ENCODE peak calls at places on chromosomes 2 and 18, in eight cellular contexts. D is fibroblast of the aortic adventitia, H is A549, J is lower lobe of right lung, L is HCT116, B is upper lobe of left lung, R is endothelial cell, T is AG04449. N is an unnamed sample.

GRCh38 chr18:51988277-51988676 is 351.7 kb upstream of the DCC start:
- DNase-seq in L (no peak), T (no peak), B (no peak), J (no peak), D (no peak), H (no peak), R (no peak), N (no peak)

GRCh38 chr2:81528852-81529480 is 1224.4 kb upstream of the LRRTM1 start:
- DNase-seq in D (no peak), R (no peak), B (no peak), L (no peak), J (no peak), T (no peak), H (no peak), N (no peak)

GRCh38 chr2:210356944-210357343 is 42.0 kb upstream of the MYL1 start:
- DNase-seq in R (no peak), D (no peak), L (no peak), H (no peak), T (no peak), J (no peak), B (no peak), N (no peak)

GRCh38 chr2:26463252-26464207 is 14.4 kb downstream of the OTOF start:
- DNase-seq in D (no peak), B (no peak), R (no peak), T (no peak), J (peak), H (no peak), L (no peak), N (no peak)

GRCh38 chr18:62370386-62370785 is 45.3 kb downstream of the TNFRSF11A start:
- DNase-seq in R (no peak), D (no peak), B (no peak), L (no peak), H (no peak), T (no peak), J (no peak), N (no peak)

GRCh38 chr18:47930086-47930843 is at the start of gene SMAD2:
- DNase-seq in D (peak), L (peak), J (peak), R (peak), T (no peak), B (peak), H (peak), N (peak)

GRCh38 chr2:6911721-6912120 is 5.5 kb upstream of the RNF144A start:
- DNase-seq in H (no peak), R (no peak), L (no peak), T (no peak), J (no peak), D (no peak), B (no peak), N (no peak)

GRCh38 chr2:197075754-197076337 is 149.3 kb upstream of the PGAP1 start:
- DNase-seq in B (no peak), L (no peak), R (no peak), D (no peak), H (peak), J (no peak), T (no peak), N (no peak)

GRCh38 chr2:138228101-138228500 is 263.8 kb downstream of the HNMT start:
- DNase-seq in R (no peak), T (no peak), H (no peak), B (no peak), L (no peak), J (no peak), D (no peak), N (no peak)

GRCh38 chr2:173943139-173943538 is 22.0 kb downstream of the SP3 start:
- DNase-seq in J (no peak), D (no peak), H (no peak), T (no peak), L (no peak), B (no peak), R (no peak), N (no peak)

GRCh38 chr2:174683392-174683759 is 80.9 kb downstream of the CHRNA1 start:
- DNase-seq in R (no peak), B (no peak), T (no peak), J (no peak), H (peak), L (no peak), D (peak), N (no peak)

GRCh38 chr2:120762341-120763061 is 26.8 kb downstream of the GLI2 start:
- DNase-seq in T (no peak), B (no peak), L (no peak), J (peak), R (no peak), H (no peak), D (no peak), N (no peak)

DNA sequence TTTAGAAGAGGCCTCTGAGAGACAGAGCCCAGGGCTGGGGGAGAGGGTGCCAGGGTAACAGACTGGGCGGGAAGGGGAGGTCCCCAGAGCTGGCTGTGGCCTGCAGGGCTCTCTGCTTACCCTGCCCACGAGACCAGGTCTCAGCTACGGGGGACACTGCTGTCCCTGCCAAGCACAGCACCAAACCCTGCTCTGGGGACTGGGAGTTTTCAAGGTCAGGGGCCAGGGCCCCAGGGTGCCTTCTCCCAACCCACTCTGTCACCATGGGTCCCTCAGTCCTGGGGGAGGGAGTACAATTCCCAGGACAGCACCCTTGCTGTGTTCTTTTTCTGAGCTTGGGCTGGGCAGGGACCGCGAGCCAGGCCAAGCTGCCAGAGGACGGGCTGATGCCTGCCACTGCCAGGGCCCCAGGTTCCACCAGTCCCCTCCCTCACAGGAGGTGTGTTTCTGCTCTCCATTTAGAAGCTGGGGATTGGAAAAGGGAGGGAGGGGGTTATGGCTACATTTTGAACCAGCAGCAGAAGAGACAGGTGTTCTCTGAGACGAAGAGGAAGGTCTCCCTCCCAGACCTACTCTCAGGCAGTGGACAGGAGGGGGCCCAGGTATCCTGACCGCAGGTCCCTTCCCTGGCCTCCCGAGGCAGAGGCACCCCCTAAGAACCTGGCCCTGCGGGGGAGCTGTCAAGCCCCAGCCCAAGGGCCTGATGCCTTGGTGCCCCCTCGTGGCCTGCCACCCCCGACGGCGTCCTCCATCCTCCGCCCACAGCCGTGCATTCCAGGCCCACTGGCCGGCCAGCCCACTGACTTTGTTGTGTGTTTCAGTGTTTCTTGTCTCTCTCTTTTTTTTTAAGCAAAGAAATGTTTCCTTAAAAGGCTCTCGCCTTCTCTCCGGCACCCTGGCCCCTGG is 80.4 kb downstream of the TNS1 start:
- DNase-seq in R (no peak), J (no peak), H (no peak), T (no peak), D (no peak), B (peak), L (no peak), N (no peak)
- TF ChIP-seq CTCF in R (no peak), J (peak), H (peak), T (peak), D (no peak), B (peak), L (no peak), N (no peak)

DNA sequence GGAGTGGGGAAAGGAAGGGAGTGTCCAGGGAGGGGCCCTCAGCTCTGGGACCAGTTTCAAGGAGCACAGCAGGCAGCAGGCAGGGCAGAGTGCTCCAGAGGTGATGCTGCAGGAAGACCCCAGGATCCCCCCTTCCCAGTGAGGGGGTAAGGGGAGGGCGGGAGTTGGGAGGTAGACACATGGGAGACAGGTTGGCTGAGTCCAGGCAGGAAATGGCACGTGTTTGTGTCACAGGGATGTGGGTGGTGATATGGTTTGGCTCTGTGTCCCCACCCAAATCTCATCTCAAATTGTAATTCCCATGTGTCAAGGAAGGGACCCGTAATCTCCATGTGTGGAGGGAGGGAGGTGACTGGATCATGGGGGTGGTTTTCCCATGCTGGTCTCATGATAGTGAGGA is 25.2 kb upstream of the OTOS start:
- DNase-seq in R (no peak), J (peak), D (no peak), T (no peak), L (no peak), H (no peak), B (no peak), N (no peak)
- TF ChIP-seq CTCF in R (no peak), J (no peak), D (no peak), T (no peak), L (no peak), H (no peak), B (no peak), N (no peak)

DNA sequence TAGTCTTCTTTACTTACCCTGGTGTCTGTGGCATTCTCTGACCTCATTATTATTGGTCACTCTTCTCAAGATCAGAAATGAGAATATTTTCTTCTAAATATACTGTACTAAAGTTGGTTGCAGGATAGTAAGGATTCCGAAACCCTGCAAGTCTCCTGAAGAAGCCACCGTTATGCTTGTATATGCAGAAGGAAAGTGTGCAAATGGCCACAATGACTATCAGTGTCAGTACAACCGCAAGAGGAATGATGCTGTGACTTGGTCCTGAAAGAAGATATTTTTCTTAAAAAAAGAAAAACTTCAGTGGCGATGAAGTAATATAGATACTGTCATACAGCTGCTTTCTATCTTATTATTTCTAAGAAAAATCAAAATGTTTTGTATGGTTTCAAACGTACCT is 120.7 kb downstream of the PLA2R1 start:
- DNase-seq in B (no peak), D (no peak), T (no peak), H (no peak), L (no peak), R (no peak), J (no peak), N (no peak)
- TF ChIP-seq CTCF in B (no peak), D (no peak), T (no peak), H (no peak), L (no peak), R (no peak), J (no peak), N (no peak)

GRCh38 chr18:6731197-6731596 is 1.7 kb downstream of the ARHGAP28 start:
- DNase-seq in J (no peak), L (no peak), B (no peak), T (peak), R (no peak), H (no peak), D (peak), N (no peak)

GRCh38 chr18:6728318-6728717 is 1.2 kb upstream of the ARHGAP28 start:
- DNase-seq in T (no peak), R (no peak), L (no peak), J (no peak), H (no peak), B (no peak), D (no peak), N (no peak)

GRCh38 chr18:6732952-6733351 is 3.4 kb downstream of the ARHGAP28 start:
- DNase-seq in L (no peak), R (no peak), D (no peak), H (no peak), B (no peak), T (no peak), J (no peak), N (no peak)

GRCh38 chr18:6728809-6729246 is 688 bp upstream of the ARHGAP28 start:
- DNase-seq in R (no peak), T (no peak), D (no peak), B (no peak), L (no peak), J (no peak), H (no peak), N (no peak)

DNA sequence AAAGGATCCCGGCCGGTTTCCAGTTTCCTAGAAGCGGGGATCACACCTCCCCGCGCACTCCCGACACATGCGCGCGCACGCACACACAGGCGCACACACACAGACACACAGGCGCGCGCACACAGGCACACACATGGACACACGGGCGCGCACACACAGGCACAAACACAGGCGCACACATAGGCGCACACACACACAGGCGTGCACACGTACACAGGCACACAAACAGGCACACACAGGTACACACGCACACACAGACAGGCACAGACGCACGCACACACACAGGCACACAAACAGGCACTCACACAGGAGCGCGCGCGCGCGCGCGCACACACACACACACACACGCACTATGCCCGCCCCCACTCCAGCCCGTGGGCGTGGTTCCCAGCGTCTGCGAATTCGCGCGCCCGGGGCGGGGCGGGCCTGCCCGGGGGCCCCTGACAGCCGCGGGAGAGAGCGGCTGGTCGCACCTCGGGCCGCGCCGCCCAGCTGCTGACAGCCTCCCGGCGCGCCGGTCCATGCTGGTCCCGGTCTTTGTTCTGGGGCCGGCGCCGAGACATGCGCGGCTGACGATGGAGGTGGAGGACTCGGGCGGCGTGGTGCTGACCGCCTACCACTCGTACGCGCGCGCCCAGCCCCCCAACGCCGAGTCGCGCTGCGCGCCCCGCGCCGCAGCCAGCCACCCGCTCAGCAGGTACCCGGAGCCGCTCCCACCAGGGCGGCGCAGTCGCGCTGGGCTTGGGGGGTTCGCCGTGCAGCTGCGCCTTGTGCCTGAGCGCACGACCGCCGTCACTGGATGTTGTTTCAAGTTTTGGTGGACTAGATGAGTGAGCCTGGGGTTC is at the start of gene ARHGAP28:
- DNase-seq in L (no peak), R (peak), J (peak), H (peak), B (peak), T (no peak), D (peak), N (no peak)
- TF ChIP-seq CTCF in L (no peak), R (peak), J (no peak), H (no peak), B (peak), T (peak), D (peak), N (no peak)

GRCh38 chr2:216222650-216223352 is 113.7 kb downstream of the XRCC5 start:
- DNase-seq in H (peak), T (no peak), J (no peak), B (no peak), R (no peak), D (peak), L (no peak), N (peak)
- TF ChIP-seq CTCF in H (peak), T (peak), J (peak), B (peak), R (no peak), D (peak), L (peak), N (no peak)

N was measured in activated B cell treated with CpG ODN at 0.5 μM for 24 hours.